ENCODE peak calls at places on chromosomes 6 and 20, in eight cellular contexts. One of them, this sample, is unnamed.

GRCh38 chr6:129730477-129731165 is 20.6 kb upstream of the ARHGAP18 start:
- DNase-seq in NCI-H774: peak; percentile 27
- DNase-seq in activated CD4-positive, alpha-beta T cell treated with anti-CD3 and anti-CD28 coated beads for 48 hours: no peak
- DNase-seq in activated T-helper 1 cell treated with anti-CD3 and anti-CD28 coated beads, Interleukin-2, amount 50 U/mL, for 16 hours: no peak
- DNase-seq in endothelial cell: no peak
- DNase-seq in kidney tubule cell: peak; percentile 65
- DNase-seq in NCI-H1436: no peak
- DNase-seq in stimulated activated CD4-positive, alpha-beta T cell treated with anti-CD3 and anti-CD28 coated beads, TNF-alpha, amount 100 ng/mL, for 48 hours: no peak
- DNase-seq in this sample: peak; percentile 75

GRCh38 chr6:125863023-125863422 is 72.3 kb downstream of the NCOA7 start:
- DNase-seq in NCI-H774: peak; percentile 51
- DNase-seq in activated CD4-positive, alpha-beta T cell treated with anti-CD3 and anti-CD28 coated beads for 48 hours: no peak
- DNase-seq in activated T-helper 1 cell treated with anti-CD3 and anti-CD28 coated beads, Interleukin-2, amount 50 U/mL, for 16 hours: no peak
- DNase-seq in endothelial cell: no peak
- DNase-seq in kidney tubule cell: no peak
- DNase-seq in NCI-H1436: no peak
- DNase-seq in stimulated activated CD4-positive, alpha-beta T cell treated with anti-CD3 and anti-CD28 coated beads, TNF-alpha, amount 100 ng/mL, for 48 hours: no peak
- DNase-seq in this sample: no peak

GRCh38 chr20:45308078-45308778 is at the start of gene MATN4:
- DNase-seq in NCI-H774: no peak
- DNase-seq in activated CD4-positive, alpha-beta T cell treated with anti-CD3 and anti-CD28 coated beads for 48 hours: no peak
- DNase-seq in activated T-helper 1 cell treated with anti-CD3 and anti-CD28 coated beads, Interleukin-2, amount 50 U/mL, for 16 hours: no peak
- DNase-seq in endothelial cell: no peak
- DNase-seq in kidney tubule cell: no peak
- DNase-seq in NCI-H1436: peak; percentile 8
- DNase-seq in stimulated activated CD4-positive, alpha-beta T cell treated with anti-CD3 and anti-CD28 coated beads, TNF-alpha, amount 100 ng/mL, for 48 hours: no peak
- DNase-seq in this sample: no peak

GRCh38 chr6:132401120-132401940 is at the start of gene MOXD1:
- DNase-seq in NCI-H774: peak; percentile 24
- DNase-seq in activated CD4-positive, alpha-beta T cell treated with anti-CD3 and anti-CD28 coated beads for 48 hours: no peak
- DNase-seq in activated T-helper 1 cell treated with anti-CD3 and anti-CD28 coated beads, Interleukin-2, amount 50 U/mL, for 16 hours: no peak
- DNase-seq in endothelial cell: peak; percentile 52
- DNase-seq in kidney tubule cell: peak; percentile 70
- DNase-seq in NCI-H1436: no peak
- DNase-seq in stimulated activated CD4-positive, alpha-beta T cell treated with anti-CD3 and anti-CD28 coated beads, TNF-alpha, amount 100 ng/mL, for 48 hours: no peak
- DNase-seq in this sample: no peak

GRCh38 chr6:148140772-148141557 is 201.7 kb upstream of the SASH1 start:
- DNase-seq in NCI-H774: no peak
- DNase-seq in activated CD4-positive, alpha-beta T cell treated with anti-CD3 and anti-CD28 coated beads for 48 hours: no peak
- DNase-seq in activated T-helper 1 cell treated with anti-CD3 and anti-CD28 coated beads, Interleukin-2, amount 50 U/mL, for 16 hours: no peak
- DNase-seq in endothelial cell: no peak
- DNase-seq in kidney tubule cell: peak; percentile 38
- DNase-seq in NCI-H1436: no peak
- DNase-seq in stimulated activated CD4-positive, alpha-beta T cell treated with anti-CD3 and anti-CD28 coated beads, TNF-alpha, amount 100 ng/mL, for 48 hours: no peak
- DNase-seq in this sample: no peak

GRCh38 chr6:105359419-105360366 is 43.2 kb downstream of the PREP start:
- DNase-seq in NCI-H774: no peak
- DNase-seq in activated CD4-positive, alpha-beta T cell treated with anti-CD3 and anti-CD28 coated beads for 48 hours: no peak
- DNase-seq in activated T-helper 1 cell treated with anti-CD3 and anti-CD28 coated beads, Interleukin-2, amount 50 U/mL, for 16 hours: no peak
- DNase-seq in endothelial cell: no peak
- DNase-seq in kidney tubule cell: peak; percentile 84
- DNase-seq in NCI-H1436: no peak
- DNase-seq in stimulated activated CD4-positive, alpha-beta T cell treated with anti-CD3 and anti-CD28 coated beads, TNF-alpha, amount 100 ng/mL, for 48 hours: no peak
- DNase-seq in this sample: peak; percentile 31

GRCh38 chr6:38801305-38801704 is 86.2 kb downstream of the DNAH8 start:
- DNase-seq in NCI-H774: no peak
- DNase-seq in activated CD4-positive, alpha-beta T cell treated with anti-CD3 and anti-CD28 coated beads for 48 hours: no peak
- DNase-seq in activated T-helper 1 cell treated with anti-CD3 and anti-CD28 coated beads, Interleukin-2, amount 50 U/mL, for 16 hours: no peak
- DNase-seq in endothelial cell: no peak
- DNase-seq in kidney tubule cell: no peak
- DNase-seq in NCI-H1436: no peak
- DNase-seq in stimulated activated CD4-positive, alpha-beta T cell treated with anti-CD3 and anti-CD28 coated beads, TNF-alpha, amount 100 ng/mL, for 48 hours: no peak
- DNase-seq in this sample: no peak

GRCh38 chr6:19719691-19720127 is 117.5 kb upstream of the ID4 start:
- DNase-seq in NCI-H774: no peak
- DNase-seq in activated CD4-positive, alpha-beta T cell treated with anti-CD3 and anti-CD28 coated beads for 48 hours: no peak
- DNase-seq in activated T-helper 1 cell treated with anti-CD3 and anti-CD28 coated beads, Interleukin-2, amount 50 U/mL, for 16 hours: no peak
- DNase-seq in endothelial cell: no peak
- DNase-seq in kidney tubule cell: peak; percentile 64
- DNase-seq in NCI-H1436: no peak
- DNase-seq in stimulated activated CD4-positive, alpha-beta T cell treated with anti-CD3 and anti-CD28 coated beads, TNF-alpha, amount 100 ng/mL, for 48 hours: no peak
- DNase-seq in this sample: no peak

GRCh38 chr6:127117979-127118504 is 429 bp upstream of the RSPO3 start:
- DNase-seq in NCI-H774: no peak
- DNase-seq in activated CD4-positive, alpha-beta T cell treated with anti-CD3 and anti-CD28 coated beads for 48 hours: no peak
- DNase-seq in activated T-helper 1 cell treated with anti-CD3 and anti-CD28 coated beads, Interleukin-2, amount 50 U/mL, for 16 hours: no peak
- DNase-seq in endothelial cell: peak; percentile 22
- DNase-seq in kidney tubule cell: no peak
- DNase-seq in NCI-H1436: no peak
- DNase-seq in stimulated activated CD4-positive, alpha-beta T cell treated with anti-CD3 and anti-CD28 coated beads, TNF-alpha, amount 100 ng/mL, for 48 hours: no peak
- DNase-seq in this sample: no peak

GRCh38 chr6:70299456-70299855 is 3.4 kb downstream of the COL9A1 start:
- DNase-seq in NCI-H774: no peak
- DNase-seq in activated CD4-positive, alpha-beta T cell treated with anti-CD3 and anti-CD28 coated beads for 48 hours: no peak
- DNase-seq in activated T-helper 1 cell treated with anti-CD3 and anti-CD28 coated beads, Interleukin-2, amount 50 U/mL, for 16 hours: no peak
- DNase-seq in endothelial cell: peak; percentile 28
- DNase-seq in kidney tubule cell: no peak
- DNase-seq in NCI-H1436: no peak
- DNase-seq in stimulated activated CD4-positive, alpha-beta T cell treated with anti-CD3 and anti-CD28 coated beads, TNF-alpha, amount 100 ng/mL, for 48 hours: no peak
- DNase-seq in this sample: peak; percentile 57

GRCh38 chr6:169899481-169900145 is 148.2 kb downstream of the ERMARD start:
- DNase-seq in NCI-H774: no peak
- DNase-seq in activated CD4-positive, alpha-beta T cell treated with anti-CD3 and anti-CD28 coated beads for 48 hours: no peak
- DNase-seq in activated T-helper 1 cell treated with anti-CD3 and anti-CD28 coated beads, Interleukin-2, amount 50 U/mL, for 16 hours: no peak
- DNase-seq in endothelial cell: no peak
- DNase-seq in kidney tubule cell: no peak
- DNase-seq in NCI-H1436: no peak
- DNase-seq in stimulated activated CD4-positive, alpha-beta T cell treated with anti-CD3 and anti-CD28 coated beads, TNF-alpha, amount 100 ng/mL, for 48 hours: no peak
- DNase-seq in this sample: no peak

GRCh38 chr6:153872946-153873345 is 166.1 kb upstream of the OPRM1 start:
- DNase-seq in NCI-H774: no peak
- DNase-seq in activated CD4-positive, alpha-beta T cell treated with anti-CD3 and anti-CD28 coated beads for 48 hours: no peak
- DNase-seq in activated T-helper 1 cell treated with anti-CD3 and anti-CD28 coated beads, Interleukin-2, amount 50 U/mL, for 16 hours: no peak
- DNase-seq in endothelial cell: no peak
- DNase-seq in kidney tubule cell: peak; percentile 55
- DNase-seq in NCI-H1436: no peak
- DNase-seq in stimulated activated CD4-positive, alpha-beta T cell treated with anti-CD3 and anti-CD28 coated beads, TNF-alpha, amount 100 ng/mL, for 48 hours: no peak
- DNase-seq in this sample: no peak

GRCh38 chr20:4076671-4077070 is 61.3 kb upstream of the RNF24 start:
- DNase-seq in NCI-H774: no peak
- DNase-seq in activated CD4-positive, alpha-beta T cell treated with anti-CD3 and anti-CD28 coated beads for 48 hours: no peak
- DNase-seq in activated T-helper 1 cell treated with anti-CD3 and anti-CD28 coated beads, Interleukin-2, amount 50 U/mL, for 16 hours: no peak
- DNase-seq in endothelial cell: no peak
- DNase-seq in kidney tubule cell: peak; percentile 66
- DNase-seq in NCI-H1436: no peak
- DNase-seq in stimulated activated CD4-positive, alpha-beta T cell treated with anti-CD3 and anti-CD28 coated beads, TNF-alpha, amount 100 ng/mL, for 48 hours: no peak
- DNase-seq in this sample: no peak

GRCh38 chr6:109440325-109441068 is at the start of the genes PPIL6 and SMPD2:
- DNase-seq in NCI-H774: peak; percentile 95
- DNase-seq in activated CD4-positive, alpha-beta T cell treated with anti-CD3 and anti-CD28 coated beads for 48 hours: peak; percentile 82
- DNase-seq in activated T-helper 1 cell treated with anti-CD3 and anti-CD28 coated beads, Interleukin-2, amount 50 U/mL, for 16 hours: peak; percentile 52
- DNase-seq in endothelial cell: peak; percentile 95
- DNase-seq in kidney tubule cell: peak; percentile 91
- DNase-seq in NCI-H1436: peak; percentile 64
- DNase-seq in stimulated activated CD4-positive, alpha-beta T cell treated with anti-CD3 and anti-CD28 coated beads, TNF-alpha, amount 100 ng/mL, for 48 hours: peak; percentile 61
- DNase-seq in this sample: peak; percentile 94

GRCh38 chr6:110625883-110626282 is 149.5 kb upstream of the SLC22A16 start:
- DNase-seq in NCI-H774: no peak
- DNase-seq in activated CD4-positive, alpha-beta T cell treated with anti-CD3 and anti-CD28 coated beads for 48 hours: no peak
- DNase-seq in activated T-helper 1 cell treated with anti-CD3 and anti-CD28 coated beads, Interleukin-2, amount 50 U/mL, for 16 hours: no peak
- DNase-seq in endothelial cell: no peak
- DNase-seq in kidney tubule cell: peak; percentile 39
- DNase-seq in NCI-H1436: no peak
- DNase-seq in stimulated activated CD4-positive, alpha-beta T cell treated with anti-CD3 and anti-CD28 coated beads, TNF-alpha, amount 100 ng/mL, for 48 hours: no peak
- DNase-seq in this sample: no peak

GRCh38 chr6:44778513-44778912 is 391.0 kb downstream of the CDC5L start:
- DNase-seq in NCI-H774: no peak
- DNase-seq in activated CD4-positive, alpha-beta T cell treated with anti-CD3 and anti-CD28 coated beads for 48 hours: no peak
- DNase-seq in activated T-helper 1 cell treated with anti-CD3 and anti-CD28 coated beads, Interleukin-2, amount 50 U/mL, for 16 hours: no peak
- DNase-seq in endothelial cell: no peak
- DNase-seq in kidney tubule cell: no peak
- DNase-seq in NCI-H1436: no peak
- DNase-seq in stimulated activated CD4-positive, alpha-beta T cell treated with anti-CD3 and anti-CD28 coated beads, TNF-alpha, amount 100 ng/mL, for 48 hours: no peak
- DNase-seq in this sample: no peak

GRCh38 chr6:15642276-15642675 is 20.6 kb downstream of the DTNBP1 start:
- DNase-seq in NCI-H774: no peak
- DNase-seq in activated CD4-positive, alpha-beta T cell treated with anti-CD3 and anti-CD28 coated beads for 48 hours: no peak
- DNase-seq in activated T-helper 1 cell treated with anti-CD3 and anti-CD28 coated beads, Interleukin-2, amount 50 U/mL, for 16 hours: no peak
- DNase-seq in endothelial cell: no peak
- DNase-seq in kidney tubule cell: no peak
- DNase-seq in NCI-H1436: no peak
- DNase-seq in stimulated activated CD4-positive, alpha-beta T cell treated with anti-CD3 and anti-CD28 coated beads, TNF-alpha, amount 100 ng/mL, for 48 hours: no peak
- DNase-seq in this sample: peak; percentile 78

GRCh38 chr6:125787791-125788190 is 3.0 kb upstream of the NCOA7 start:
- DNase-seq in NCI-H774: no peak
- DNase-seq in activated CD4-positive, alpha-beta T cell treated with anti-CD3 and anti-CD28 coated beads for 48 hours: no peak
- DNase-seq in activated T-helper 1 cell treated with anti-CD3 and anti-CD28 coated beads, Interleukin-2, amount 50 U/mL, for 16 hours: no peak
- DNase-seq in endothelial cell: no peak
- DNase-seq in kidney tubule cell: peak; percentile 41
- DNase-seq in NCI-H1436: no peak
- DNase-seq in stimulated activated CD4-positive, alpha-beta T cell treated with anti-CD3 and anti-CD28 coated beads, TNF-alpha, amount 100 ng/mL, for 48 hours: no peak
- DNase-seq in this sample: peak; percentile 79

GRCh38 chr6:18422136-18422535 is 35.0 kb downstream of the RNF144B start:
- DNase-seq in NCI-H774: no peak
- DNase-seq in activated CD4-positive, alpha-beta T cell treated with anti-CD3 and anti-CD28 coated beads for 48 hours: no peak
- DNase-seq in activated T-helper 1 cell treated with anti-CD3 and anti-CD28 coated beads, Interleukin-2, amount 50 U/mL, for 16 hours: no peak
- DNase-seq in endothelial cell: no peak
- DNase-seq in kidney tubule cell: no peak
- DNase-seq in NCI-H1436: no peak
- DNase-seq in stimulated activated CD4-positive, alpha-beta T cell treated with anti-CD3 and anti-CD28 coated beads, TNF-alpha, amount 100 ng/mL, for 48 hours: no peak
- DNase-seq in this sample: no peak

GRCh38 chr6:144749263-144749662 is 464.1 kb downstream of the UTRN start:
- DNase-seq in NCI-H774: peak; percentile 96
- DNase-seq in activated CD4-positive, alpha-beta T cell treated with anti-CD3 and anti-CD28 coated beads for 48 hours: no peak
- DNase-seq in activated T-helper 1 cell treated with anti-CD3 and anti-CD28 coated beads, Interleukin-2, amount 50 U/mL, for 16 hours: no peak
- DNase-seq in endothelial cell: no peak
- DNase-seq in kidney tubule cell: no peak
- DNase-seq in NCI-H1436: peak; percentile 68
- DNase-seq in stimulated activated CD4-positive, alpha-beta T cell treated with anti-CD3 and anti-CD28 coated beads, TNF-alpha, amount 100 ng/mL, for 48 hours: no peak
- DNase-seq in this sample: no peak

GRCh38 chr6:165725201-165725600 is 62.2 kb upstream of the PDE10A start:
- DNase-seq in NCI-H774: no peak
- DNase-seq in activated CD4-positive, alpha-beta T cell treated with anti-CD3 and anti-CD28 coated beads for 48 hours: no peak
- DNase-seq in activated T-helper 1 cell treated with anti-CD3 and anti-CD28 coated beads, Interleukin-2, amount 50 U/mL, for 16 hours: no peak
- DNase-seq in endothelial cell: no peak
- DNase-seq in kidney tubule cell: no peak
- DNase-seq in NCI-H1436: no peak
- DNase-seq in stimulated activated CD4-positive, alpha-beta T cell treated with anti-CD3 and anti-CD28 coated beads, TNF-alpha, amount 100 ng/mL, for 48 hours: no peak
- DNase-seq in this sample: peak; percentile 75

GRCh38 chr20:288956-289692 is 1.4 kb downstream of the C20orf96 start:
- DNase-seq in NCI-H774: no peak
- DNase-seq in activated CD4-positive, alpha-beta T cell treated with anti-CD3 and anti-CD28 coated beads for 48 hours: no peak
- DNase-seq in activated T-helper 1 cell treated with anti-CD3 and anti-CD28 coated beads, Interleukin-2, amount 50 U/mL, for 16 hours: no peak
- DNase-seq in endothelial cell: no peak
- DNase-seq in kidney tubule cell: no peak
- DNase-seq in NCI-H1436: no peak
- DNase-seq in stimulated activated CD4-positive, alpha-beta T cell treated with anti-CD3 and anti-CD28 coated beads, TNF-alpha, amount 100 ng/mL, for 48 hours: no peak
- DNase-seq in this sample: no peak

GRCh38 chr20:64140956-64141355 is 23.3 kb upstream of the MYT1 start:
- DNase-seq in NCI-H774: no peak
- DNase-seq in activated CD4-positive, alpha-beta T cell treated with anti-CD3 and anti-CD28 coated beads for 48 hours: no peak
- DNase-seq in activated T-helper 1 cell treated with anti-CD3 and anti-CD28 coated beads, Interleukin-2, amount 50 U/mL, for 16 hours: no peak
- DNase-seq in endothelial cell: no peak
- DNase-seq in kidney tubule cell: no peak
- DNase-seq in NCI-H1436: no peak
- DNase-seq in stimulated activated CD4-positive, alpha-beta T cell treated with anti-CD3 and anti-CD28 coated beads, TNF-alpha, amount 100 ng/mL, for 48 hours: no peak
- DNase-seq in this sample: no peak

GRCh38 chr6:40312213-40313015 is 274.8 kb downstream of the LRFN2 start:
- DNase-seq in NCI-H774: no peak
- DNase-seq in activated CD4-positive, alpha-beta T cell treated with anti-CD3 and anti-CD28 coated beads for 48 hours: no peak
- DNase-seq in activated T-helper 1 cell treated with anti-CD3 and anti-CD28 coated beads, Interleukin-2, amount 50 U/mL, for 16 hours: no peak
- DNase-seq in endothelial cell: no peak
- DNase-seq in kidney tubule cell: peak; percentile 48
- DNase-seq in NCI-H1436: no peak
- DNase-seq in stimulated activated CD4-positive, alpha-beta T cell treated with anti-CD3 and anti-CD28 coated beads, TNF-alpha, amount 100 ng/mL, for 48 hours: no peak
- DNase-seq in this sample: no peak

GRCh38 chr6:132165677-132166076 is 214.5 kb upstream of the CCN2 start:
- DNase-seq in NCI-H774: no peak
- DNase-seq in activated CD4-positive, alpha-beta T cell treated with anti-CD3 and anti-CD28 coated beads for 48 hours: no peak
- DNase-seq in activated T-helper 1 cell treated with anti-CD3 and anti-CD28 coated beads, Interleukin-2, amount 50 U/mL, for 16 hours: no peak
- DNase-seq in endothelial cell: no peak
- DNase-seq in kidney tubule cell: no peak
- DNase-seq in NCI-H1436: no peak
- DNase-seq in stimulated activated CD4-positive, alpha-beta T cell treated with anti-CD3 and anti-CD28 coated beads, TNF-alpha, amount 100 ng/mL, for 48 hours: no peak
- DNase-seq in this sample: no peak

GRCh38 chr6:57256541-57256940 is 34.4 kb upstream of the RAB23 start:
- DNase-seq in NCI-H774: no peak
- DNase-seq in activated CD4-positive, alpha-beta T cell treated with anti-CD3 and anti-CD28 coated beads for 48 hours: no peak
- DNase-seq in activated T-helper 1 cell treated with anti-CD3 and anti-CD28 coated beads, Interleukin-2, amount 50 U/mL, for 16 hours: no peak
- DNase-seq in endothelial cell: no peak
- DNase-seq in kidney tubule cell: no peak
- DNase-seq in NCI-H1436: no peak
- DNase-seq in stimulated activated CD4-positive, alpha-beta T cell treated with anti-CD3 and anti-CD28 coated beads, TNF-alpha, amount 100 ng/mL, for 48 hours: no peak
- DNase-seq in this sample: no peak

GRCh38 chr6:45191414-45191813 is 136.7 kb upstream of the RUNX2 start:
- DNase-seq in NCI-H774: no peak
- DNase-seq in activated CD4-positive, alpha-beta T cell treated with anti-CD3 and anti-CD28 coated beads for 48 hours: no peak
- DNase-seq in activated T-helper 1 cell treated with anti-CD3 and anti-CD28 coated beads, Interleukin-2, amount 50 U/mL, for 16 hours: no peak
- DNase-seq in endothelial cell: no peak
- DNase-seq in kidney tubule cell: no peak
- DNase-seq in NCI-H1436: no peak
- DNase-seq in stimulated activated CD4-positive, alpha-beta T cell treated with anti-CD3 and anti-CD28 coated beads, TNF-alpha, amount 100 ng/mL, for 48 hours: no peak
- DNase-seq in this sample: no peak

GRCh38 chr6:118580585-118581419 is 32.7 kb downstream of the PLN start:
- DNase-seq in NCI-H774: no peak
- DNase-seq in activated CD4-positive, alpha-beta T cell treated with anti-CD3 and anti-CD28 coated beads for 48 hours: no peak
- DNase-seq in activated T-helper 1 cell treated with anti-CD3 and anti-CD28 coated beads, Interleukin-2, amount 50 U/mL, for 16 hours: no peak
- DNase-seq in endothelial cell: peak; percentile 38
- DNase-seq in kidney tubule cell: peak; percentile 80
- DNase-seq in NCI-H1436: no peak
- DNase-seq in stimulated activated CD4-positive, alpha-beta T cell treated with anti-CD3 and anti-CD28 coated beads, TNF-alpha, amount 100 ng/mL, for 48 hours: no peak
- DNase-seq in this sample: peak; percentile 86

GRCh38 chr6:137495652-137496391 is 1.6 kb upstream of the OLIG3 start:
- DNase-seq in NCI-H774: no peak
- DNase-seq in activated CD4-positive, alpha-beta T cell treated with anti-CD3 and anti-CD28 coated beads for 48 hours: peak; percentile 18
- DNase-seq in activated T-helper 1 cell treated with anti-CD3 and anti-CD28 coated beads, Interleukin-2, amount 50 U/mL, for 16 hours: no peak
- DNase-seq in endothelial cell: peak; percentile 42
- DNase-seq in kidney tubule cell: no peak
- DNase-seq in NCI-H1436: no peak
- DNase-seq in stimulated activated CD4-positive, alpha-beta T cell treated with anti-CD3 and anti-CD28 coated beads, TNF-alpha, amount 100 ng/mL, for 48 hours: no peak
- DNase-seq in this sample: no peak

GRCh38 chr6:55069132-55069781 is 105.1 kb upstream of the HCRTR2 start:
- DNase-seq in NCI-H774: no peak
- DNase-seq in activated CD4-positive, alpha-beta T cell treated with anti-CD3 and anti-CD28 coated beads for 48 hours: no peak
- DNase-seq in activated T-helper 1 cell treated with anti-CD3 and anti-CD28 coated beads, Interleukin-2, amount 50 U/mL, for 16 hours: no peak
- DNase-seq in endothelial cell: peak; percentile 49
- DNase-seq in kidney tubule cell: peak; percentile 56
- DNase-seq in NCI-H1436: peak; percentile 1
- DNase-seq in stimulated activated CD4-positive, alpha-beta T cell treated with anti-CD3 and anti-CD28 coated beads, TNF-alpha, amount 100 ng/mL, for 48 hours: no peak
- DNase-seq in this sample: peak; percentile 73

GRCh38 chr20:6838181-6838826 is 70.8 kb downstream of the BMP2 start:
- DNase-seq in NCI-H774: peak; percentile 66
- DNase-seq in activated CD4-positive, alpha-beta T cell treated with anti-CD3 and anti-CD28 coated beads for 48 hours: no peak
- DNase-seq in activated T-helper 1 cell treated with anti-CD3 and anti-CD28 coated beads, Interleukin-2, amount 50 U/mL, for 16 hours: no peak
- DNase-seq in endothelial cell: no peak
- DNase-seq in kidney tubule cell: peak; percentile 93
- DNase-seq in NCI-H1436: no peak
- DNase-seq in stimulated activated CD4-positive, alpha-beta T cell treated with anti-CD3 and anti-CD28 coated beads, TNF-alpha, amount 100 ng/mL, for 48 hours: no peak
- DNase-seq in this sample: no peak

GRCh38 chr6:108260126-108260808 is 573 bp downstream of the SNX3 start:
- DNase-seq in NCI-H774: no peak
- DNase-seq in activated CD4-positive, alpha-beta T cell treated with anti-CD3 and anti-CD28 coated beads for 48 hours: peak; percentile 42
- DNase-seq in activated T-helper 1 cell treated with anti-CD3 and anti-CD28 coated beads, Interleukin-2, amount 50 U/mL, for 16 hours: no peak
- DNase-seq in endothelial cell: no peak
- DNase-seq in kidney tubule cell: peak; percentile 61
- DNase-seq in NCI-H1436: no peak
- DNase-seq in stimulated activated CD4-positive, alpha-beta T cell treated with anti-CD3 and anti-CD28 coated beads, TNF-alpha, amount 100 ng/mL, for 48 hours: peak; percentile 10
- DNase-seq in this sample: peak; percentile 83

GRCh38 chr20:40323411-40323810 is 365.6 kb downstream of the MAFB start:
- DNase-seq in NCI-H774: no peak
- DNase-seq in activated CD4-positive, alpha-beta T cell treated with anti-CD3 and anti-CD28 coated beads for 48 hours: no peak
- DNase-seq in activated T-helper 1 cell treated with anti-CD3 and anti-CD28 coated beads, Interleukin-2, amount 50 U/mL, for 16 hours: no peak
- DNase-seq in endothelial cell: no peak
- DNase-seq in kidney tubule cell: no peak
- DNase-seq in NCI-H1436: no peak
- DNase-seq in stimulated activated CD4-positive, alpha-beta T cell treated with anti-CD3 and anti-CD28 coated beads, TNF-alpha, amount 100 ng/mL, for 48 hours: no peak
- DNase-seq in this sample: peak; percentile 42

This sample was measured in Karpas-422.